ENCODE peak calls at places on chromosomes 13 and 19, in seven cellular contexts. C, W, F, I, K, G and Q are unnamed samples. For H3K27me3, the result is how much of the 10 kb centered on the place peaks cover.

GRCh38 chr13:29465741-29466293 is 129.7 kb downstream of the SLC7A1 start:
- DNase-seq in G (no peak), C (peak), F (no peak), K (no peak), W (no peak), I (peak), Q (no peak)

GRCh38 chr19:778910-779653 is 18.2 kb upstream of the PTBP1 start:
- DNase-seq in G (peak), W (no peak), I (no peak), K (peak), C (no peak), F (no peak), Q (peak)

GRCh38 chr19:811511-812048 is 10.2 kb downstream of the PLPPR3 start:
- DNase-seq in W (no peak), C (no peak), G (no peak), K (no peak), F (no peak), I (no peak), Q (no peak)

GRCh38 chr13:48315981-48316380 is 12.4 kb downstream of the RB1 start:
- DNase-seq in I (no peak), W (no peak), F (no peak), G (no peak), C (no peak), K (no peak), Q (no peak)

GRCh38 chr19:3179739-3180293 is 1.2 kb downstream of the S1PR4 start:
- DNase-seq in W (no peak), G (no peak), I (no peak), K (no peak), C (no peak), F (no peak), Q (no peak)

GRCh38 chr19:47363758-47364529 is 14.8 kb downstream of the DHX34 start:
- DNase-seq in G (no peak), K (no peak), I (no peak), C (no peak), W (peak), F (peak), Q (peak)

GRCh38 chr13:99970761-99971575 is 599 bp downstream of the ZIC5 start:
- DNase-seq in C (no peak), K (no peak), W (peak), F (no peak), G (no peak), I (no peak), Q (peak)

GRCh38 chr19:18153555-18154134 is 682 bp downstream of the PIK3R2 start:
- DNase-seq in C (peak), I (no peak), G (peak), F (no peak), W (peak), K (peak), Q (peak)

GRCh38 chr19:38698225-38699026 is 45.8 kb downstream of the CAPN12 start:
- DNase-seq in K (no peak), C (no peak), F (no peak), G (no peak), W (peak), I (no peak), Q (no peak)

GRCh38 chr13:110305949-110306339 is 1.0 kb downstream of the COL4A1 start:
- DNase-seq in I (no peak), W (no peak), F (no peak), K (no peak), G (no peak), C (no peak), Q (no peak)

GRCh38 chr13:98509271-98510155 is 67.4 kb downstream of the STK24 start:
- DNase-seq in C (no peak), W (no peak), I (peak), G (peak), F (no peak), K (peak), Q (peak)

GRCh38 chr19:14378890-14379289 is 2.4 kb upstream of the ADGRE5 start:
- DNase-seq in I (no peak), K (no peak), F (no peak), C (no peak), G (no peak), W (no peak), Q (no peak)

GRCh38 chr13:97856001-97856675 is 97.3 kb upstream of the IPO5 start:
- DNase-seq in W (peak), C (peak), G (peak), K (peak), F (no peak), I (no peak), Q (no peak)

GRCh38 chr19:49512970-49513745 is 697 bp downstream of the FCGRT start:
- DNase-seq in G (peak), I (peak), W (peak), C (peak), K (peak), F (no peak), Q (no peak)

GRCh38 chr13:87147076-87147475 is 524.1 kb upstream of the SLITRK5 start:
- DNase-seq in G (no peak), F (no peak), I (no peak), K (no peak), W (no peak), C (no peak), Q (no peak)

GRCh38 chr13:47665041-47665440 is 336.0 kb downstream of the SUCLA2 start:
- DNase-seq in C (no peak), W (peak), I (no peak), K (no peak), F (no peak), G (no peak), Q (no peak)

GRCh38 chr13:43411741-43412140 is 375.0 kb downstream of the ENOX1 start:
- DNase-seq in F (no peak), C (peak), K (no peak), W (no peak), G (no peak), I (no peak), Q (no peak)

GRCh38 chr19:18122424-18122823 is 24.8 kb downstream of the MAST3 start:
- DNase-seq in W (no peak), I (no peak), F (no peak), C (no peak), K (no peak), G (no peak), Q (no peak)

GRCh38 chr19:39409886-39410619 is 2.4 kb upstream of the PLEKHG2 start:
- DNase-seq in F (no peak), G (peak), K (peak), W (peak), I (peak), C (peak), Q (peak)

GRCh38 chr13:106507560-106508274 is 27.7 kb downstream of the EFNB2 start:
- DNase-seq in F (no peak), W (peak), I (no peak), C (no peak), G (no peak), K (no peak), Q (no peak)

GRCh38 chr19:30968210-30968609 is 381.0 kb downstream of the TSHZ3 start:
- DNase-seq in I (no peak), W (peak), C (no peak), F (no peak), K (no peak), G (no peak), Q (no peak)

GRCh38 chr13:35190241-35190640 is 248.2 kb downstream of the NBEA start:
- DNase-seq in I (no peak), G (no peak), K (no peak), C (no peak), F (no peak), W (no peak), Q (no peak)

GRCh38 chr19:55641376-55642152 is 762 bp downstream of the ZNF580 start:
- DNase-seq in I (no peak), F (no peak), G (peak), W (peak), C (no peak), K (peak), Q (no peak)

GRCh38 chr19:46970815-46971214 is 48.8 kb upstream of the NPAS1 start:
- DNase-seq in I (no peak), F (no peak), C (no peak), W (no peak), G (peak), K (no peak), Q (peak)

GRCh38 chr19:47699360-47699917 is 13.8 kb upstream of the EHD2 start:
- DNase-seq in I (peak), W (peak), G (no peak), F (no peak), C (peak), K (peak), Q (peak)

GRCh38 chr19:5775668-5776309 is 8.8 kb downstream of the PRR22 start:
- DNase-seq in I (no peak), W (no peak), G (no peak), K (no peak), F (no peak), C (no peak), Q (peak)

GRCh38 chr19:29491995-29492577 is 33.7 kb upstream of the VSTM2B start:
- DNase-seq in F (no peak), C (no peak), W (no peak), K (no peak), G (no peak), I (no peak), Q (no peak)

GRCh38 chr13:20131057-20131832 is 29.6 kb downstream of the GJA3 start:
- DNase-seq in I (no peak), W (no peak), F (no peak), K (no peak), G (no peak), C (no peak), Q (no peak)

GRCh38 chr13:113973218-113974164 is at the start of gene C13orf46:
- DNase-seq in K (no peak), C (peak), I (no peak), G (peak), F (no peak), W (no peak), Q (no peak)

GRCh38 chr19:5992756-5993155 is 14.8 kb upstream of the RANBP3 start:
- DNase-seq in I (no peak), C (no peak), W (no peak), K (no peak), F (no peak), G (no peak), Q (no peak)

GRCh38 chr19:4591296-4591695 is 31.8 kb upstream of the SEMA6B start:
- DNase-seq in G (no peak), F (no peak), C (no peak), I (no peak), W (no peak), K (no peak), Q (no peak)
- H3K27me3 ChIP-seq in G (under half), F (under half), C (under half), I (under half), W (under half), K (under half), Q (under half)

GRCh38 chr19:44593294-44593693 is 20.1 kb upstream of the IGSF23 start:
- DNase-seq in C (no peak), K (no peak), I (no peak), W (no peak), F (no peak), G (no peak), Q (no peak)

GRCh38 chr19:44588753-44589112 is 24.6 kb upstream of the IGSF23 start:
- DNase-seq in I (no peak), K (no peak), C (no peak), F (no peak), W (no peak), G (no peak), Q (peak)

GRCh38 chr19:44590245-44591059 is 22.9 kb upstream of the IGSF23 start:
- DNase-seq in I (no peak), G (no peak), C (no peak), F (no peak), W (no peak), K (no peak), Q (no peak)

GRCh38 chr19:44596428-44597130 is 16.8 kb upstream of the IGSF23 start:
- DNase-seq in I (peak), W (no peak), G (no peak), F (no peak), C (no peak), K (no peak), Q (no peak)

GRCh38 chr19:44592451-44592890 is 20.9 kb upstream of the IGSF23 start:
- DNase-seq in C (no peak), I (peak), W (no peak), F (no peak), G (no peak), K (no peak), Q (no peak)
- H3K4me3 ChIP-seq in C (no peak), I (no peak), W (no peak), F (no peak), G (no peak), K (no peak), Q (no peak)

GRCh38 chr13:112836940-112837339 is 132.1 kb upstream of the MCF2L start:
- DNase-seq in K (no peak), I (no peak), F (no peak), G (no peak), C (no peak), W (no peak), Q (no peak)
- H3K27me3 ChIP-seq in K (under half), I (under half), F (under half), G (under half), C (under half), W (under half), Q (under half)

DNA sequence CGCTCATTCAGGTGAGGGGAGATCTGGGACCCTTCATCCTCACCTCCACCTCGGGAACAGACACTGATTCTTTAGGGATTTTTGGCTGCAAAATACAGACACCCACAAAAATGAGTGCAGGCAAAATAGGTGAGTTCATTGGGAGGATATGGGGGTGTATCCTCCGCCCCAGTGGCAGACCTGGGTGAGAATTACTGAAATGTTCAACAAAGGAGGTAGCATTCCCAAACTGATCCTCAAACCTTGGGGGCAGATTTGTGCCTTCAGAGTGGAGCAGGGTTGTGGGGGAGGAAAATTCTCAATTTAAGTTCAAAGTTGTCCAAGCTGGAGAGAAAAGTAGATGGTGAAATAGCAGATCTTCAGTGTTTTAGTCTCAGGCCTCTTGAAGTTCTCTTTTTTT is 31.3 kb upstream of the SIN3B start:
- DNase-seq in W (no peak), I (no peak), F (no peak), K (no peak), G (no peak), C (no peak), Q (no peak)
- H3K4me3 ChIP-seq in W (no peak), I (no peak), F (no peak), K (no peak), G (no peak), C (no peak), Q (no peak)